ENCODE peak calls at places on chromosomes 11 and 22, in ten cellular contexts. U, N, X, M, J, E, F, I, R and W are unnamed samples.

GRCh38 chr22:37472418-37473006 is 13.7 kb downstream of the MFNG start:
- DNase-seq in U (no peak), N (peak), X (peak), M (peak), J (no peak), E (peak), F (peak), I (peak), R (peak), W (no peak)

GRCh38 chr11:102971766-102972165 is 16.2 kb upstream of the MMP13 start:
- DNase-seq in U (peak), N (no peak), X (no peak), M (no peak), J (no peak), E (no peak), F (no peak), I (peak), R (no peak), W (no peak)

GRCh38 chr22:20867179-20868099 is 8.6 kb downstream of the SNAP29 start:
- DNase-seq in U (no peak), N (no peak), X (no peak), M (peak), J (no peak), E (no peak), F (no peak), I (peak), R (no peak), W (no peak)

GRCh38 chr11:797300-798092 is 585 bp downstream of the SLC25A22 start:
- DNase-seq in U (peak), N (peak), X (peak), M (peak), J (peak), E (peak), F (peak), I (peak), R (peak), W (no peak)

GRCh38 chr11:71491531-71492329 is 35.3 kb upstream of the KRTAP5-7 start:
- DNase-seq in U (no peak), N (no peak), X (no peak), M (no peak), J (no peak), E (no peak), F (no peak), I (no peak), R (no peak), W (no peak)

GRCh38 chr11:118304227-118304808 is at the start of gene CD3E:
- DNase-seq in U (no peak), N (no peak), X (peak), M (peak), J (peak), E (no peak), F (no peak), I (no peak), R (no peak), W (no peak)

GRCh38 chr11:34812905-34813576 is 103.1 kb downstream of the APIP start:
- DNase-seq in U (no peak), N (no peak), X (no peak), M (no peak), J (no peak), E (no peak), F (no peak), I (no peak), R (no peak), W (no peak)

GRCh38 chr22:39525658-39525975 is 5.3 kb downstream of the ATF4 start:
- DNase-seq in U (no peak), N (no peak), X (no peak), M (no peak), J (no peak), E (no peak), F (no peak), I (no peak), R (no peak), W (no peak)

GRCh38 chr11:36713715-36714114 is 115.7 kb upstream of the RAG2 start:
- DNase-seq in U (no peak), N (no peak), X (no peak), M (no peak), J (no peak), E (no peak), F (no peak), I (no peak), R (no peak), W (no peak)

GRCh38 chr11:100780470-100780869 is 93.4 kb downstream of the ARHGAP42 start:
- DNase-seq in U (no peak), N (no peak), X (no peak), M (no peak), J (no peak), E (no peak), F (no peak), I (no peak), R (no peak), W (no peak)

GRCh38 chr11:76566811-76567210 is 103.7 kb downstream of the LRRC32 start:
- DNase-seq in U (no peak), N (no peak), X (no peak), M (no peak), J (no peak), E (no peak), F (no peak), I (no peak), R (no peak), W (no peak)

GRCh38 chr11:33704240-33705002 is 3.8 kb upstream of the C11orf91 start:
- DNase-seq in U (no peak), N (no peak), X (no peak), M (no peak), J (no peak), E (no peak), F (no peak), I (no peak), R (no peak), W (no peak)

GRCh38 chr22:31613904-31614296 is 48.1 kb downstream of the PISD start:
- DNase-seq in U (no peak), N (no peak), X (no peak), M (no peak), J (no peak), E (no peak), F (no peak), I (no peak), R (no peak), W (no peak)

GRCh38 chr22:42743501-42743991 is 22.9 kb upstream of the A4GALT start:
- DNase-seq in U (no peak), N (no peak), X (no peak), M (no peak), J (peak), E (no peak), F (peak), I (no peak), R (peak), W (peak)

GRCh38 chr22:24289138-24289537 is 18.5 kb downstream of the SPECC1L start:
- DNase-seq in U (peak), N (peak), X (no peak), M (no peak), J (no peak), E (no peak), F (no peak), I (peak), R (no peak), W (no peak)

GRCh38 chr11:11975201-11976092 is 33.0 kb downstream of the DKK3 start:
- DNase-seq in U (no peak), N (peak), X (no peak), M (no peak), J (no peak), E (peak), F (no peak), I (no peak), R (no peak), W (no peak)

GRCh38 chr11:6448574-6448973 is 7.8 kb upstream of the HPX start:
- DNase-seq in U (no peak), N (no peak), X (no peak), M (no peak), J (no peak), E (no peak), F (no peak), I (no peak), R (no peak), W (no peak)

GRCh38 chr11:10540546-10540914 is 457 bp downstream of the RNF141 start:
- DNase-seq in U (peak), N (no peak), X (no peak), M (peak), J (no peak), E (peak), F (no peak), I (peak), R (peak), W (no peak)

GRCh38 chr11:67345949-67346819 is 7.2 kb downstream of the POLD4 start:
- DNase-seq in U (peak), N (peak), X (peak), M (peak), J (no peak), E (no peak), F (peak), I (peak), R (peak), W (no peak)

GRCh38 chr22:22141771-22142591 is 102.6 kb upstream of the VPREB1 start:
- DNase-seq in U (no peak), N (no peak), X (no peak), M (no peak), J (no peak), E (no peak), F (no peak), I (no peak), R (no peak), W (no peak)

GRCh38 chr11:47104337-47104950 is 72.2 kb downstream of the ARFGAP2 start:
- DNase-seq in U (peak), N (no peak), X (no peak), M (peak), J (no peak), E (peak), F (peak), I (peak), R (peak), W (no peak)

GRCh38 chr11:35014352-35014751 is 97.9 kb downstream of the PDHX start:
- DNase-seq in U (peak), N (peak), X (no peak), M (no peak), J (no peak), E (no peak), F (no peak), I (peak), R (no peak), W (no peak)

GRCh38 chr11:89275966-89276365 is 98.3 kb downstream of the TYR start:
- DNase-seq in U (no peak), N (no peak), X (no peak), M (no peak), J (no peak), E (no peak), F (no peak), I (no peak), R (no peak), W (no peak)

GRCh38 chr11:110715541-110715940 is 3.3 kb upstream of the ARHGAP20 start:
- DNase-seq in U (peak), N (no peak), X (no peak), M (no peak), J (no peak), E (no peak), F (no peak), I (peak), R (no peak), W (no peak)

GRCh38 chr22:35987487-35987886 is 41.1 kb downstream of the RBFOX2 start:
- DNase-seq in U (peak), N (no peak), X (no peak), M (no peak), J (no peak), E (no peak), F (no peak), I (peak), R (no peak), W (no peak)

GRCh38 chr22:31604746-31605705 is 57.0 kb downstream of the PISD start:
- DNase-seq in U (no peak), N (no peak), X (no peak), M (no peak), J (no peak), E (no peak), F (no peak), I (no peak), R (no peak), W (peak)

DNA sequence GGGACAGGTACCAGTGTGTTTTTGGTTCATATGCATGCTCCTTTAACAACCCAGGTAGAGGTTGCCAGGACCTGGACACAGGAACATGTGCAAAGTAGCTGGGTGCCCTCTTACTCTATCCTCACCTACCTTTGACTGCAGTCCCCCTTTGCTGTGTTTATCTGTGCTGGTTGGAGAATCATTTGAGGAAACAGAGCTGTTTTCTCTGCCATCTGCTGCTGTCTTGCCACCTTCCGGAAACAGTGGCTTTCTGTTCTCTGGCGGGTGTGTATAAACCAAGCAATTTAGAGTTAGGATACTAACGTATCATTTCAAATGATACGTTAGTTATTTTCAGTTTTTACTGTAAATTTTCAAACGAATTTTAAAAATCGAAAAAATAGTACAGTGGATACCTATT is 171.9 kb upstream of the TTC12 start:
- DNase-seq in U (no peak), N (no peak), X (no peak), M (no peak), J (no peak), E (no peak), F (no peak), I (no peak), R (no peak), W (no peak)
- H3K27ac ChIP-seq in U (no peak), N (no peak), X (no peak), M (no peak), J (no peak), E (no peak), F (no peak), I (no peak), R (no peak), W (no peak)

GRCh38 chr11:7515544-7515943 is 1.7 kb downstream of the PPFIBP2 start:
- DNase-seq in U (no peak), N (no peak), X (no peak), M (no peak), J (no peak), E (no peak), F (no peak), I (no peak), R (no peak), W (no peak)

GRCh38 chr11:7516488-7516887 is 2.7 kb downstream of the PPFIBP2 start:
- DNase-seq in U (no peak), N (no peak), X (peak), M (peak), J (no peak), E (no peak), F (no peak), I (no peak), R (no peak), W (no peak)

GRCh38 chr11:7513210-7514098 is at the start of gene PPFIBP2:
- DNase-seq in U (peak), N (peak), X (peak), M (peak), J (peak), E (peak), F (peak), I (peak), R (peak), W (peak)

GRCh38 chr11:7512525-7513209 is 1.1 kb upstream of the PPFIBP2 start:
- DNase-seq in U (no peak), N (no peak), X (peak), M (peak), J (peak), E (no peak), F (no peak), I (no peak), R (peak), W (peak)

DNA sequence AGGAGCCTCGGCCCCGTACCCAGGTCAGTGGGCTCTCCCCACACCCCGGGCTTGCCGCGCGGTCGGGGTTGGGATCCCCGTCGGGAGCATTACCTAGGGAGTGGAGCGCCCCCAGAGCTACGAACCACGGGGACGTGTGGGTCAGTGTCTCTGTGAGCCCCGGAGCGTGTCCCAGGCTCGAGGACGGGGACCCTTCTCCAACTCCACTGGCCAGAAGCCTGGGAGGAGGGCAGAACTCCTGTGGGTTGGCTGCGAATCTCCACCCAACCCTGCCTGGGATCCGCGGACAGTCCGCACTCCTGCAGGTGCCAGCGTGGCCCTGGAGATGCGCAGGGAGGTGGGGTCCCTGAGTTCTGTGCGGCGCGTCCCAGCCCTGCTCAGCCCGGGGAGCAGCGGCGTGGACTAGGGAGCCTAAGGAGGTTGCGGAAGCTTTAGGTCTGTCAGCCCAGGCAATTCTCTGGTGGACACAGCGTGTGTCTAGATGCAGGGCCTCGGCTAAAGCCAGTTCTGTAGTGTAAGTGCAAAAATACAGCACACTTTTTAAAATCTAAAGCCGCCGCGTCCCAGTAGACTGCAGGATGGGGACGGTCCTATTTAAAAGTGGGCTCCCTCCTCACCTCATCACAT is 413 bp downstream of the PPFIBP2 start:
- DNase-seq in U (no peak), N (no peak), X (no peak), M (peak), J (no peak), E (no peak), F (no peak), I (no peak), R (peak), W (no peak)
- H3K27ac ChIP-seq in U (no peak), N (no peak), X (no peak), M (peak), J (peak), E (no peak), F (no peak), I (no peak), R (no peak), W (peak)

GRCh38 chr22:46660604-46661201 is 40.5 kb downstream of the GRAMD4 start:
- DNase-seq in U (no peak), N (no peak), X (no peak), M (no peak), J (no peak), E (no peak), F (peak), I (no peak), R (peak), W (no peak)
- H3K27ac ChIP-seq in U (no peak), N (peak), X (no peak), M (no peak), J (no peak), E (no peak), F (no peak), I (no peak), R (no peak), W (peak)

GRCh38 chr11:8531312-8531711 is 62.7 kb downstream of the STK33 start:
- DNase-seq in U (no peak), N (no peak), X (no peak), M (no peak), J (no peak), E (no peak), F (no peak), I (no peak), R (peak), W (no peak)

GRCh38 chr11:8533332-8533731 is 60.7 kb downstream of the STK33 start:
- DNase-seq in U (no peak), N (no peak), X (no peak), M (no peak), J (no peak), E (no peak), F (no peak), I (no peak), R (no peak), W (no peak)

GRCh38 chr11:8527939-8528338 is 66.1 kb downstream of the STK33 start:
- DNase-seq in U (no peak), N (no peak), X (no peak), M (no peak), J (no peak), E (no peak), F (no peak), I (no peak), R (peak), W (no peak)

GRCh38 chr11:8532475-8532874 is 61.6 kb downstream of the STK33 start:
- DNase-seq in U (no peak), N (no peak), X (no peak), M (no peak), J (no peak), E (no peak), F (no peak), I (no peak), R (no peak), W (no peak)

DNA sequence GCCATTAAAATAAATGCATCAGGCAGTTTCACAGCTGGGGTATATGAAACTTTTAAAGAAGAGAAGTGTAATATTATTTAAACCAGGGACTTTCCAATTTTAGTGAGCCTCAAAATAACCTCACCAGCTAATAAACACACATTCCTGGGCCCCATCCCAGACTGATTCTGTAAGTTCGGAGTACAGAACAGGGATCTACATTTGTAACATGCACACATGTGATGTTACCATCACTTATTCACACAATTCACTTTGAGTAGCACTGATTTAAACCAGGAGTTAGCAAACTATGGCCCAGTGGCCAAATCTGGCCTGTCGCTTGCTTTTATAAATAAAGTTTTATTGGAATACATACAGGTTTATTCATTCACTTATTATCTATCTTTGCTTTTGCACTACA is 62.0 kb downstream of the STK33 start:
- DNase-seq in U (no peak), N (no peak), X (no peak), M (no peak), J (no peak), E (no peak), F (no peak), I (no peak), R (no peak), W (no peak)
- H3K27ac ChIP-seq in U (no peak), N (no peak), X (no peak), M (no peak), J (peak), E (no peak), F (no peak), I (no peak), R (no peak), W (no peak)